ENCODE peak calls at places on chromosome 4, in four cellular contexts. E is fibroblast of lung, K is HCT116, C is NT2/D1. G is an unnamed sample. For H3K4me1, the result is how much of the 10 kb centered on the place peaks cover.

GRCh38 chr4:65831828-65832227 is 161.5 kb upstream of the EPHA5 start:
- DNase-seq in K (no peak), C (no peak), E (no peak), G (no peak)

GRCh38 chr4:62209757-62210156 is 1009.6 kb downstream of the ADGRL3 start:
- DNase-seq in C (no peak), K (no peak), E (no peak), G (no peak)

GRCh38 chr4:17347445-17347844 is 164.4 kb downstream of the QDPR start:
- DNase-seq in E (peak), C (peak), K (peak), G (no peak)

GRCh38 chr4:183469936-183470335 is 25.5 kb downstream of the CDKN2AIP start:
- DNase-seq in K (peak), E (no peak), C (no peak), G (no peak)

GRCh38 chr4:52552778-52553177 is 106.3 kb downstream of the USP46 start:
- DNase-seq in E (no peak), K (no peak), C (no peak), G (no peak)

GRCh38 chr4:2412534-2412884 is 5.9 kb downstream of the ZFYVE28 start:
- DNase-seq in E (no peak), K (no peak), C (no peak), G (no peak)

GRCh38 chr4:154559931-154560801 is 2.6 kb upstream of the FGB start:
- DNase-seq in K (no peak), E (no peak), C (no peak), G (no peak)

GRCh38 chr4:25810815-25811690 is 51.7 kb downstream of the SEL1L3 start:
- DNase-seq in E (peak), C (no peak), K (no peak), G (no peak)

GRCh38 chr4:39814403-39815185 is 116.7 kb downstream of the UBE2K start:
- DNase-seq in E (peak), K (peak), C (no peak), G (no peak)

GRCh38 chr4:2791518-2792395 is 1.1 kb upstream of the SH3BP2 start:
- DNase-seq in K (no peak), C (no peak), E (no peak), G (peak)

GRCh38 chr4:99816611-99817309 is at the start of gene DAPP1:
- DNase-seq in K (no peak), E (no peak), C (no peak), G (peak)

GRCh38 chr4:44056721-44057151 is 391.9 kb downstream of the KCTD8 start:
- DNase-seq in E (no peak), C (peak), K (no peak), G (no peak)

GRCh38 chr4:99144070-99144469 is at the start of gene ADH4:
- DNase-seq in E (peak), K (no peak), C (no peak), G (no peak)

GRCh38 chr4:183200453-183200852 is 101.4 kb downstream of the WWC2 start:
- DNase-seq in C (no peak), E (peak), K (no peak), G (peak)

GRCh38 chr4:73520821-73521220 is 39.3 kb downstream of the AFM start:
- DNase-seq in E (peak), K (no peak), C (peak), G (no peak)

GRCh38 chr4:120636120-120636630 is 286.4 kb downstream of the PRDM5 start:
- DNase-seq in E (no peak), K (no peak), C (no peak), G (no peak)

GRCh38 chr4:86909945-86910344 is 17.7 kb upstream of the C4orf36 start:
- DNase-seq in C (no peak), E (no peak), K (no peak), G (no peak)

GRCh38 chr4:71472946-71473345 is 134.1 kb downstream of the SLC4A4 start:
- DNase-seq in E (peak), K (no peak), C (no peak), G (no peak)

GRCh38 chr4:76611611-76612010 is 176.6 kb downstream of the SHROOM3 start:
- DNase-seq in C (no peak), K (no peak), E (no peak), G (no peak)

GRCh38 chr4:89586864-89587263 is 250.1 kb downstream of the SNCA start:
- DNase-seq in C (no peak), E (peak), K (peak), G (no peak)

GRCh38 chr4:100422911-100423310 is 94.9 kb downstream of the EMCN start:
- DNase-seq in C (no peak), K (no peak), E (no peak), G (no peak)

GRCh38 chr4:149121015-149121404 is 678.8 kb upstream of the NR3C2 start:
- DNase-seq in C (no peak), E (no peak), K (no peak), G (no peak)

GRCh38 chr4:185710487-185710995 is 101.5 kb downstream of the SORBS2 start:
- DNase-seq in C (no peak), K (no peak), E (no peak), G (no peak)

GRCh38 chr4:156816356-156816755 is 155.2 kb downstream of the PDGFC start:
- DNase-seq in C (no peak), E (no peak), K (no peak), G (no peak)

GRCh38 chr4:25927361-25928040 is 13.5 kb downstream of the SMIM20 start:
- DNase-seq in K (no peak), C (no peak), E (no peak), G (no peak)

GRCh38 chr4:138310498-138310897 is 68.3 kb upstream of the SLC7A11 start:
- DNase-seq in E (peak), C (no peak), K (no peak), G (no peak)

GRCh38 chr4:48470570-48470969 is 12.6 kb upstream of the SLC10A4 start:
- DNase-seq in K (no peak), E (no peak), C (no peak), G (no peak)

GRCh38 chr4:7421356-7422097 is 13.2 kb downstream of the PSAPL1 start:
- DNase-seq in K (no peak), E (no peak), C (no peak), G (no peak)

GRCh38 chr4:183544109-183544508 is 39.3 kb downstream of the ING2 start:
- DNase-seq in E (no peak), C (no peak), K (no peak), G (no peak)

GRCh38 chr4:159446266-159446976 is 343.5 kb downstream of the RAPGEF2 start:
- DNase-seq in E (peak), K (peak), C (peak), G (no peak)

GRCh38 chr4:54255881-54256280 is 26.8 kb downstream of the PDGFRA start:
- DNase-seq in K (no peak), C (no peak), E (peak), G (no peak)

GRCh38 chr4:5887011-5887360 is 5.9 kb downstream of the CRMP1 start:
- DNase-seq in C (no peak), E (no peak), K (no peak), G (no peak)

GRCh38 chr4:165418116-165418515 is 39.3 kb downstream of the CPE start:
- DNase-seq in K (no peak), C (no peak), E (no peak), G (no peak)

GRCh38 chr4:10107111-10108091 is 9.2 kb downstream of the WDR1 start:
- DNase-seq in C (no peak), E (no peak), K (no peak), G (no peak)
- H3K4me1 ChIP-seq in C (under half), E (under half), K (half or more), G (half or more)

DNA sequence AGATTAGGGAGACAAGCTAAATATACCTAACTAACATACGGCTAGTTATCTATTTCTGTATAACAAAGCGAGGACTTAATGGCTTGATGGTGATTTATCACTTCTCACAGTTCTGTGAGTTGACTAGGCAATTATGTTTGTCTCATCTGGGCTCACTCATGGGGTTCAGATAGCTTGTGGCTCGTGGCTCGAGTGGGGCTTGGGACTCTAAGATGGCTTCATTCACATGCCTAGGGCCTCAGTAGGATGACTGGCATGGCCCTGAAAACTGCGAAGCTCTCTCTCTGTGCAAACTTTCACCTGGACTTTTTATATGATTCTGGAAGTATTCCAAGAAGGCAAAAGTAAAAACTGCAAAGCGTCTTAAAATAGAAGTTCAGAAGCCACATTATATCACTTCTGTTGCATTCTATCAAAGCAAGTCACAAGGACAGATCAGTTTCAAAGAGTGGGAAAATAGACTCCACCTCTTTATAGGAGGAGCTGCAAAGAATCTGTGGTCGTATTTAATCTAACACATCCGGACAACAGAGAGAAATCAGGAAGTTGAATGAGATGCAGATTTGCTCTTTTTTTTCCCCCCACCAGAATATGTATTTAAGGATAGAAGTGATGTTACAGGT is 491.2 kb downstream of the INPP4B start:
- DNase-seq in C (no peak), K (no peak), E (no peak), G (no peak)
- H3K4me1 ChIP-seq in C (under half), K (under half), E (under half), G (under half)

GRCh38 chr4:94447754-94448411 is 3.9 kb upstream of the PDLIM5 start:
- DNase-seq in C (no peak), E (no peak), K (no peak), G (no peak)
- H3K4me1 ChIP-seq in C (under half), E (under half), K (under half), G (under half)

DNA sequence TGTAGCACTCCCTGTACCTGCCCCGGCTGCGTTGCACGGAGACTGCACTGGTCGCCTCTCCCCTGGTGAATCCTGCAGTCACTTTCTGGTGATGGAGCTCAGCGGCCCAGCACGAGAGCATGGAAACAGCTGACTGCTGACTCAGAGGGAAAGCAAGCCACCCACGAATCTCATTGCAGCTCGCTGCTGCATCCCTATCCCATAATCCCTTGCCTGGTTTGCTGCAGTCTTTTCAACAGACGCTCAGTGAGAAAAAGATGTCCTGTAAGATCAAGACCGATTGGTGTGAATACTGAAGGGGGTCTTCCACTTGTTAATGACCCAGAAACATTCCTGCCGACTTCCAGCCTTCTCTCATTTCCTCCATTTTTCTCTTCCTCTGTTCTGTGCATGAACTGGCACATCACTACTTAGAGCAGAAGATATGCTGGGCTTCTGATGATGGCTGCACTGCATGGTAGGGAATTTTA is 52.9 kb downstream of the TRIM2 start:
- DNase-seq in E (peak), C (no peak), K (no peak), G (no peak)
- H3K4me1 ChIP-seq in E (under half), C (under half), K (under half), G (under half)

G was measured in lower lobe of right lung.